ENCODE peak calls at places on chromosomes 11 and 22, in ten cellular contexts. N is HCT116; B is activated effector memory CD4-positive, alpha-beta T cell treated with Interleukin-2 at 50 U/mL for 16 hours; Y is NCI-H1105; U is left ventricle myocardium inferior; F is T-helper 1 cell; S is choroid plexus epithelial cell; O is EH; H is NCI-H82; Z is GM13977. M is an unnamed sample.

GRCh38 chr11:13053255-13053917 is 44.3 kb downstream of the RASSF10 start:
- DNase-seq in N (no peak), B (no peak), Y (no peak), U (no peak), F (no peak), S (no peak), O (peak), H (no peak), Z (no peak), M (no peak)

GRCh38 chr11:62061356-62062222 is 62.2 kb upstream of the INCENP start:
- DNase-seq in N (no peak), B (no peak), Y (no peak), U (no peak), F (no peak), S (no peak), O (no peak), H (no peak), Z (no peak), M (no peak)

GRCh38 chr11:85385561-85385960 is 241.6 kb downstream of the DLG2 start:
- DNase-seq in N (no peak), B (no peak), Y (no peak), U (no peak), F (no peak), S (no peak), O (no peak), H (peak), Z (no peak), M (no peak)

GRCh38 chr11:119205080-119205479 is 1.1 kb upstream of the CBL start:
- DNase-seq in N (no peak), B (no peak), Y (no peak), U (peak), F (no peak), S (no peak), O (no peak), H (no peak), Z (peak), M (no peak)

GRCh38 chr22:36461665-36462474 is 19.6 kb downstream of the TXN2 start:
- DNase-seq in N (no peak), B (no peak), Y (no peak), U (peak), F (no peak), S (peak), O (peak), H (peak), Z (no peak), M (no peak)

GRCh38 chr11:15969701-15970329 is 386.5 kb downstream of the SOX6 start:
- DNase-seq in N (no peak), B (no peak), Y (no peak), U (no peak), F (no peak), S (peak), O (peak), H (no peak), Z (peak), M (no peak)

GRCh38 chr22:38313384-38313955 is 3.8 kb downstream of the CSNK1E start:
- DNase-seq in N (no peak), B (no peak), Y (no peak), U (peak), F (no peak), S (peak), O (peak), H (no peak), Z (no peak), M (no peak)

GRCh38 chr11:46352063-46352841 is 5.0 kb downstream of the DGKZ start:
- DNase-seq in N (no peak), B (peak), Y (no peak), U (no peak), F (peak), S (peak), O (peak), H (peak), Z (no peak), M (peak)

GRCh38 chr22:50529416-50530279 is at the start of gene TYMP:
- DNase-seq in N (no peak), B (peak), Y (no peak), U (peak), F (peak), S (no peak), O (peak), H (peak), Z (peak), M (peak)

GRCh38 chr11:2531987-2532703 is 87.3 kb downstream of the KCNQ1 start:
- DNase-seq in N (no peak), B (no peak), Y (no peak), U (peak), F (peak), S (no peak), O (no peak), H (no peak), Z (no peak), M (no peak)

GRCh38 chr11:128810784-128811514 is 56.1 kb downstream of the KCNJ1 start:
- DNase-seq in N (no peak), B (no peak), Y (no peak), U (no peak), F (no peak), S (no peak), O (no peak), H (no peak), Z (no peak), M (no peak)

GRCh38 chr11:116535954-116536353 is 236.8 kb downstream of the BUD13 start:
- DNase-seq in N (no peak), B (no peak), Y (no peak), U (no peak), F (no peak), S (no peak), O (no peak), H (peak), Z (no peak), M (no peak)

GRCh38 chr11:4019891-4020290 is 74.7 kb upstream of the RRM1 start:
- DNase-seq in N (no peak), B (no peak), Y (no peak), U (no peak), F (no peak), S (no peak), O (peak), H (no peak), Z (no peak), M (no peak)

GRCh38 chr11:65586676-65587075 is 8.9 kb downstream of the KCNK7 start:
- DNase-seq in N (no peak), B (no peak), Y (no peak), U (no peak), F (no peak), S (peak), O (peak), H (peak), Z (no peak), M (no peak)

GRCh38 chr11:20964985-20965384 is 295.6 kb downstream of the NELL1 start:
- DNase-seq in N (no peak), B (no peak), Y (no peak), U (no peak), F (no peak), S (no peak), O (no peak), H (no peak), Z (no peak), M (no peak)

GRCh38 chr11:72703281-72704008 is 29.2 kb upstream of the PDE2A start:
- DNase-seq in N (no peak), B (no peak), Y (no peak), U (peak), F (no peak), S (peak), O (peak), H (peak), Z (no peak), M (no peak)

GRCh38 chr11:72141066-72141465 is 5.5 kb downstream of the FOLR3 start:
- DNase-seq in N (no peak), B (no peak), Y (no peak), U (no peak), F (no peak), S (peak), O (peak), H (no peak), Z (no peak), M (no peak)

GRCh38 chr11:120270386-120270785 is 30.4 kb downstream of the POU2F3 start:
- DNase-seq in N (no peak), B (no peak), Y (no peak), U (no peak), F (no peak), S (no peak), O (no peak), H (no peak), Z (no peak), M (no peak)

GRCh38 chr22:48579035-48579914 is 1248.4 kb downstream of the BRD1 start:
- DNase-seq in N (no peak), B (no peak), Y (no peak), U (no peak), F (no peak), S (no peak), O (no peak), H (no peak), Z (no peak), M (no peak)

GRCh38 chr11:58024601-58025091 is 965 bp downstream of the OR9Q1 start:
- DNase-seq in N (no peak), B (no peak), Y (no peak), U (peak), F (no peak), S (no peak), O (peak), H (no peak), Z (no peak), M (no peak)

GRCh38 chr11:114821626-114822025 is 143.3 kb downstream of the NXPE2 start:
- DNase-seq in N (no peak), B (no peak), Y (no peak), U (no peak), F (no peak), S (peak), O (no peak), H (peak), Z (no peak), M (no peak)

GRCh38 chr11:108569896-108570295 is 23.7 kb downstream of the EXPH5 start:
- DNase-seq in N (no peak), B (no peak), Y (no peak), U (no peak), F (no peak), S (no peak), O (no peak), H (no peak), Z (no peak), M (no peak)

GRCh38 chr11:127862406-127862805 is 725.0 kb downstream of the ETS1 start:
- DNase-seq in N (no peak), B (no peak), Y (no peak), U (no peak), F (no peak), S (no peak), O (peak), H (no peak), Z (no peak), M (no peak)

GRCh38 chr11:96045622-96046456 is 121.9 kb upstream of the MTMR2 start:
- DNase-seq in N (no peak), B (no peak), Y (no peak), U (peak), F (no peak), S (peak), O (peak), H (peak), Z (no peak), M (no peak)

GRCh38 chr11:78587446-78587845 is 12.8 kb upstream of the NARS2 start:
- DNase-seq in N (no peak), B (no peak), Y (no peak), U (no peak), F (no peak), S (no peak), O (no peak), H (no peak), Z (no peak), M (no peak)

GRCh38 chr11:27331984-27332383 is 31.0 kb downstream of the CCDC34 start:
- DNase-seq in N (no peak), B (no peak), Y (no peak), U (no peak), F (no peak), S (peak), O (peak), H (no peak), Z (no peak), M (no peak)

GRCh38 chr11:30583505-30584280 is 2.5 kb downstream of the MPPED2 start:
- DNase-seq in N (no peak), B (no peak), Y (no peak), U (peak), F (no peak), S (no peak), O (no peak), H (peak), Z (peak), M (no peak)